ENCODE peak calls at places on chromosomes 2 and 18, in five cellular contexts. L, F, T, K and H are unnamed samples.

GRCh38 chr2:128275498-128276045 is 43.1 kb downstream of the HS6ST1 start:
- DNase-seq in L (no peak), F (no peak), K (peak; percentile 16), T (no peak), H (no peak)

GRCh38 chr2:224429441-224429810 is 27.5 kb upstream of the FAM124B start:
- DNase-seq in L (no peak), K (no peak), T (no peak), F (no peak), H (no peak)

GRCh38 chr18:58413667-58414628 is 214.9 kb downstream of the ALPK2 start:
- DNase-seq in T (no peak), F (no peak), L (no peak), K (no peak), H (no peak)

GRCh38 chr2:133109772-133110171 is 439.8 kb upstream of the LYPD1 start:
- DNase-seq in L (peak; percentile 65), K (no peak), T (no peak), F (no peak), H (no peak)

GRCh38 chr2:9053534-9053931 is 50.0 kb upstream of the MBOAT2 start:
- DNase-seq in K (no peak), L (no peak), T (no peak), F (no peak), H (no peak)

GRCh38 chr2:241609859-241610793 is 26.8 kb downstream of the THAP4 start:
- DNase-seq in F (no peak), L (peak; percentile 94), T (peak; percentile 94), K (peak; percentile 65), H (no peak)

GRCh38 chr2:14634223-14634884 is 1.8 kb downstream of the LRATD1 start:
- DNase-seq in F (peak; percentile 70), T (peak; percentile 91), L (peak; percentile 61), K (peak; percentile 85), H (peak; percentile 74)

GRCh38 chr18:79609021-79609461 is 70.6 kb upstream of the CTDP1 start:
- DNase-seq in T (no peak), L (no peak), K (peak; percentile 22), F (no peak), H (no peak)

GRCh38 chr2:235538989-235539388 is 45.1 kb downstream of the AGAP1 start:
- DNase-seq in K (no peak), T (no peak), F (no peak), L (no peak), H (no peak)

GRCh38 chr2:26848336-26849055 is 564 bp downstream of the DPYSL5 start:
- DNase-seq in T (peak; percentile 32), F (peak; percentile 47), K (no peak), L (peak; percentile 55), H (no peak)

GRCh38 chr18:77131100-77131651 is 1.4 kb downstream of the MBP start:
- DNase-seq in K (no peak), T (peak; percentile 66), L (no peak), F (no peak), H (no peak)